ENCODE peak calls at places on chromosomes 3 and 15, in nine cellular contexts. One of them, this sample, is unnamed.
A peak's percentile ranks its signal among the peaks of the same experiment; 100 is the strongest.

GRCh38 chr3:132788299-132788698 is 66.1 kb upstream of the NPHP3 start:
- DNase-seq in tibial artery: no peak
- DNase-seq in right atrium auricular region: no peak
- DNase-seq in pancreas: no peak
- DNase-seq in astrocyte: peak; percentile 71
- DNase-seq in heart left ventricle: peak; percentile 23
- DNase-seq in WERI-Rb-1: no peak
- DNase-seq in CD8-positive, alpha-beta T cell: no peak
- DNase-seq in endothelial cell: no peak
- DNase-seq in this sample: peak; percentile 70

GRCh38 chr3:122620399-122620798 is 42.9 kb downstream of the PARP15 start:
- DNase-seq in tibial artery: no peak
- DNase-seq in CD8-positive, alpha-beta T cell: no peak
- DNase-seq in endothelial cell: no peak
- DNase-seq in WERI-Rb-1: no peak
- DNase-seq in right atrium auricular region: no peak
- DNase-seq in pancreas: no peak
- DNase-seq in astrocyte: no peak
- DNase-seq in heart left ventricle: no peak
- DNase-seq in this sample: no peak

GRCh38 chr3:190064112-190064511 is 56.6 kb downstream of the P3H2 start:
- DNase-seq in endothelial cell: no peak
- DNase-seq in CD8-positive, alpha-beta T cell: no peak
- DNase-seq in tibial artery: no peak
- DNase-seq in right atrium auricular region: no peak
- DNase-seq in WERI-Rb-1: no peak
- DNase-seq in pancreas: no peak
- DNase-seq in heart left ventricle: no peak
- DNase-seq in astrocyte: peak; percentile 94
- DNase-seq in this sample: peak; percentile 21

GRCh38 chr15:30791239-30791638 is 112.5 kb upstream of the FAN1 start:
- DNase-seq in tibial artery: no peak
- DNase-seq in astrocyte: no peak
- DNase-seq in CD8-positive, alpha-beta T cell: no peak
- DNase-seq in right atrium auricular region: no peak
- DNase-seq in heart left ventricle: no peak
- DNase-seq in pancreas: no peak
- DNase-seq in endothelial cell: no peak
- DNase-seq in WERI-Rb-1: no peak
- DNase-seq in this sample: no peak

GRCh38 chr15:42011074-42011473 is 9.8 kb downstream of the PLA2G4E start:
- DNase-seq in endothelial cell: no peak
- DNase-seq in tibial artery: no peak
- DNase-seq in CD8-positive, alpha-beta T cell: no peak
- DNase-seq in astrocyte: no peak
- DNase-seq in WERI-Rb-1: no peak
- DNase-seq in heart left ventricle: no peak
- DNase-seq in pancreas: no peak
- DNase-seq in right atrium auricular region: no peak
- DNase-seq in this sample: no peak

GRCh38 chr3:11717768-11718581 is 74.3 kb upstream of the VGLL4 start:
- DNase-seq in CD8-positive, alpha-beta T cell: no peak
- DNase-seq in tibial artery: no peak
- DNase-seq in endothelial cell: no peak
- DNase-seq in WERI-Rb-1: no peak
- DNase-seq in astrocyte: peak; percentile 42
- DNase-seq in right atrium auricular region: no peak
- DNase-seq in pancreas: no peak
- DNase-seq in heart left ventricle: no peak
- DNase-seq in this sample: peak; percentile 21

GRCh38 chr3:104392327-104392726 is 974.4 kb upstream of the ALCAM start:
- DNase-seq in right atrium auricular region: no peak
- DNase-seq in astrocyte: no peak
- DNase-seq in pancreas: no peak
- DNase-seq in tibial artery: no peak
- DNase-seq in CD8-positive, alpha-beta T cell: no peak
- DNase-seq in WERI-Rb-1: no peak
- DNase-seq in endothelial cell: no peak
- DNase-seq in heart left ventricle: no peak
- DNase-seq in this sample: no peak

GRCh38 chr3:47586746-47587145 is 8.1 kb upstream of the CSPG5 start:
- DNase-seq in astrocyte: peak; percentile 68
- DNase-seq in heart left ventricle: no peak
- DNase-seq in right atrium auricular region: no peak
- DNase-seq in pancreas: no peak
- DNase-seq in WERI-Rb-1: no peak
- DNase-seq in tibial artery: no peak
- DNase-seq in endothelial cell: no peak
- DNase-seq in CD8-positive, alpha-beta T cell: no peak
- DNase-seq in this sample: no peak

GRCh38 chr3:79018671-79019136 is 749.1 kb downstream of the ROBO1 start:
- DNase-seq in astrocyte: peak; percentile 59
- DNase-seq in CD8-positive, alpha-beta T cell: peak; percentile 10
- DNase-seq in tibial artery: peak; percentile 79
- DNase-seq in heart left ventricle: peak; percentile 61
- DNase-seq in pancreas: no peak
- DNase-seq in right atrium auricular region: peak; percentile 65
- DNase-seq in endothelial cell: peak; percentile 71
- DNase-seq in WERI-Rb-1: peak; percentile 36
- DNase-seq in this sample: peak; percentile 70

GRCh38 chr3:132417695-132418520 is 606 bp downstream of the DNAJC13 start:
- DNase-seq in WERI-Rb-1: peak; percentile 83
- DNase-seq in tibial artery: peak; percentile 70
- DNase-seq in astrocyte: peak; percentile 66
- DNase-seq in right atrium auricular region: no peak
- DNase-seq in pancreas: no peak
- DNase-seq in endothelial cell: peak; percentile 50
- DNase-seq in heart left ventricle: peak; percentile 65
- DNase-seq in CD8-positive, alpha-beta T cell: peak; percentile 50
- DNase-seq in this sample: peak; percentile 82

GRCh38 chr3:42504334-42505202 is 2.1 kb downstream of the VIPR1 start:
- DNase-seq in right atrium auricular region: no peak
- DNase-seq in CD8-positive, alpha-beta T cell: no peak
- DNase-seq in endothelial cell: no peak
- DNase-seq in heart left ventricle: no peak
- DNase-seq in astrocyte: no peak
- DNase-seq in WERI-Rb-1: peak; percentile 5
- DNase-seq in pancreas: no peak
- DNase-seq in tibial artery: peak; percentile 61
- DNase-seq in this sample: no peak

GRCh38 chr3:126834596-126835471 is 130.8 kb downstream of the CHCHD6 start:
- DNase-seq in astrocyte: peak; percentile 31
- DNase-seq in CD8-positive, alpha-beta T cell: no peak
- DNase-seq in tibial artery: no peak
- DNase-seq in WERI-Rb-1: no peak
- DNase-seq in endothelial cell: no peak
- DNase-seq in heart left ventricle: no peak
- DNase-seq in pancreas: no peak
- DNase-seq in right atrium auricular region: peak; percentile 52
- DNase-seq in this sample: no peak

GRCh38 chr3:61809879-61810278 is 248.5 kb downstream of the PTPRG start:
- DNase-seq in CD8-positive, alpha-beta T cell: no peak
- DNase-seq in WERI-Rb-1: no peak
- DNase-seq in right atrium auricular region: no peak
- DNase-seq in pancreas: no peak
- DNase-seq in endothelial cell: no peak
- DNase-seq in heart left ventricle: peak; percentile 86
- DNase-seq in tibial artery: peak; percentile 69
- DNase-seq in astrocyte: no peak
- DNase-seq in this sample: peak; percentile 90

GRCh38 chr15:62306851-62307504 is 141.9 kb upstream of the C2CD4B start:
- DNase-seq in tibial artery: no peak
- DNase-seq in pancreas: peak; percentile 64
- DNase-seq in endothelial cell: peak; percentile 55
- DNase-seq in right atrium auricular region: peak; percentile 63
- DNase-seq in CD8-positive, alpha-beta T cell: no peak
- DNase-seq in heart left ventricle: peak; percentile 69
- DNase-seq in astrocyte: peak; percentile 55
- DNase-seq in WERI-Rb-1: peak; percentile 80
- DNase-seq in this sample: peak; percentile 80

GRCh38 chr15:56168394-56168793 is 75.3 kb downstream of the RFX7 start:
- DNase-seq in heart left ventricle: no peak
- DNase-seq in WERI-Rb-1: no peak
- DNase-seq in pancreas: no peak
- DNase-seq in CD8-positive, alpha-beta T cell: no peak
- DNase-seq in right atrium auricular region: no peak
- DNase-seq in tibial artery: no peak
- DNase-seq in endothelial cell: no peak
- DNase-seq in astrocyte: peak; percentile 16
- DNase-seq in this sample: no peak

GRCh38 chr3:189739396-189739795 is 108.2 kb downstream of the TP63 start:
- DNase-seq in right atrium auricular region: no peak
- DNase-seq in endothelial cell: no peak
- DNase-seq in CD8-positive, alpha-beta T cell: no peak
- DNase-seq in WERI-Rb-1: no peak
- DNase-seq in heart left ventricle: no peak
- DNase-seq in pancreas: no peak
- DNase-seq in astrocyte: no peak
- DNase-seq in tibial artery: no peak
- DNase-seq in this sample: no peak

DNA sequence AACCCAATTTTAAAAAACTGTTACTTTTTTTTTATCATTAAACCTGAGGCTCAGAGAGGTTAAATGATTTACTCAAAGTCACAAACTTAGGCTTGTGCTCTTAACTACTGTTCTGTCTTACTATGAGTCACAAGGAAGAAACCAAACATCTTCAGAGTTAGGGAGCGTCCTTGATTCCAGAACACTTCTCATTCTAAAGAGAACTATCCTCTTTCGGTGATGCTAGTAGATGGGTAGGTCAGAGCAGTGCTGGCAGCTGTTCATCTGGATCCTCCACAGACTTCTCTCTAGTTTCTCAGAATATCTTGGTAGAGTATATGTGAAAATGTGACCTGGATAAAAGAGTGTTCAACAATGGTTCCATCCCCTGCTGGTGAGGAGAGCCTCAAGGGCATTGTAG is 3.3 kb downstream of the ARL6IP5 start:
- DNase-seq in pancreas: no peak
- DNase-seq in astrocyte: peak; percentile 55
- DNase-seq in heart left ventricle: no peak
- DNase-seq in right atrium auricular region: no peak
- DNase-seq in endothelial cell: no peak
- DNase-seq in CD8-positive, alpha-beta T cell: no peak
- DNase-seq in tibial artery: no peak
- DNase-seq in WERI-Rb-1: no peak
- DNase-seq in this sample: no peak
- TF ChIP-seq CTCF in pancreas: no peak
- TF ChIP-seq CTCF in astrocyte: no peak
- TF ChIP-seq CTCF in heart left ventricle: no peak
- TF ChIP-seq CTCF in right atrium auricular region: no peak
- TF ChIP-seq CTCF in endothelial cell: no peak
- TF ChIP-seq CTCF in CD8-positive, alpha-beta T cell: no peak
- TF ChIP-seq CTCF in tibial artery: no peak
- TF ChIP-seq CTCF in WERI-Rb-1: no peak
- TF ChIP-seq CTCF in this sample: no peak

GRCh38 chr3:147120029-147120428 is 286.3 kb downstream of the ZIC4 start:
- DNase-seq in pancreas: no peak
- DNase-seq in astrocyte: peak; percentile 4
- DNase-seq in tibial artery: no peak
- DNase-seq in WERI-Rb-1: no peak
- DNase-seq in endothelial cell: no peak
- DNase-seq in right atrium auricular region: no peak
- DNase-seq in CD8-positive, alpha-beta T cell: no peak
- DNase-seq in heart left ventricle: no peak
- DNase-seq in this sample: no peak
- TF ChIP-seq CTCF in pancreas: no peak
- TF ChIP-seq CTCF in astrocyte: peak; percentile 45
- TF ChIP-seq CTCF in tibial artery: no peak
- TF ChIP-seq CTCF in WERI-Rb-1: peak; percentile 16
- TF ChIP-seq CTCF in endothelial cell: peak; percentile 42
- TF ChIP-seq CTCF in right atrium auricular region: peak; percentile 48
- TF ChIP-seq CTCF in CD8-positive, alpha-beta T cell: no peak
- TF ChIP-seq CTCF in heart left ventricle: peak; percentile 39
- TF ChIP-seq CTCF in this sample: peak; percentile 15

GRCh38 chr3:149464706-149465328 is 9.7 kb upstream of the TM4SF4 start:
- DNase-seq in CD8-positive, alpha-beta T cell: no peak
- DNase-seq in heart left ventricle: no peak
- DNase-seq in pancreas: peak; percentile 57
- DNase-seq in tibial artery: no peak
- DNase-seq in astrocyte: no peak
- DNase-seq in WERI-Rb-1: no peak
- DNase-seq in right atrium auricular region: no peak
- DNase-seq in endothelial cell: no peak
- DNase-seq in this sample: peak; percentile 20
- TF ChIP-seq CTCF in CD8-positive, alpha-beta T cell: no peak
- TF ChIP-seq CTCF in heart left ventricle: no peak
- TF ChIP-seq CTCF in pancreas: no peak
- TF ChIP-seq CTCF in tibial artery: no peak
- TF ChIP-seq CTCF in astrocyte: no peak
- TF ChIP-seq CTCF in WERI-Rb-1: no peak
- TF ChIP-seq CTCF in right atrium auricular region: no peak
- TF ChIP-seq CTCF in endothelial cell: no peak
- TF ChIP-seq CTCF in this sample: no peak

DNA sequence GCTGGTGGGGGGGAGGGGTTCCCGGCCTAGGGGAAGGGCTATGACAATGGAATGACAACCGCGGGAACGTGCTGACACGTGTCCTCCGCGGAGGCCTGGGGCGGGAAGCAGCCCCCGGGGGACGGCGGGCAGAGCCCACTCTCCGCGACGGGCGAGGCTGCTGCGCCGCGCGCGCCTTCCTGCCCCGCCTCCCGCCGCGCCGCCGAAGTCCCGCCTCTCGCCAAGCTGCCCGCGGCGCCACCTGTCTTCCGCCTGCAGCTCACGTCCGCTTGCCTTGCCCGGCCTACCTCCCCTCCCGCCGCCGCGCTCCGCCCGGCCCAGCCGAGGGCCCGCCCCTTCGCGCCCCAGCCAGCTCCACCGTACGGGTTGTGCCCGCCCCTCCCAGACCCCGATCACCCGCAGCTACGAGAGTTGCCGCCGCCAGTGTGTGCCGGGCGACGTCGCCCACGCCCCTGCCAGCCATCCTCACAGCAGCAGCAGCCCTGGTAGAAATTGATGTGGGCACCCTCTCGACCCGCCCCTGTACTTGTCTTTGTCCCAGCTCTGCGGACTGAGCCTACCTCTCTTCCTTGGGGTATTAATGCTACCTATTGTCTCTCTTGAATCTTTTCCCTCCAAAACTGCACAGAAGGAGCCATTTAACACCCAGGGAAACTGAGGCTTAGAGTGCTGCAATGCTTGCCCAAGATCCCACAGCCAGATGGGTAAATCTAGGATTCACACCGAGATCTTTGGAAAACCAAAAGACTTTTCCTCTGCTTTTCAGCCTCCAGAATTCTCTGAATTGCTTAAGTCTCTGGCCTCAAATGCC is at the start of gene PARP16:
- DNase-seq in pancreas: peak; percentile 97
- DNase-seq in WERI-Rb-1: peak; percentile 97
- DNase-seq in right atrium auricular region: peak; percentile 85
- DNase-seq in astrocyte: peak; percentile 77
- DNase-seq in heart left ventricle: peak; percentile 94
- DNase-seq in endothelial cell: peak; percentile 83
- DNase-seq in tibial artery: peak; percentile 96
- DNase-seq in CD8-positive, alpha-beta T cell: peak; percentile 92
- DNase-seq in this sample: peak; percentile 93
- TF ChIP-seq CTCF in pancreas: peak; percentile 30
- TF ChIP-seq CTCF in WERI-Rb-1: peak; percentile 34
- TF ChIP-seq CTCF in right atrium auricular region: peak; percentile 80
- TF ChIP-seq CTCF in astrocyte: no peak
- TF ChIP-seq CTCF in heart left ventricle: peak; percentile 51
- TF ChIP-seq CTCF in endothelial cell: no peak
- TF ChIP-seq CTCF in tibial artery: peak; percentile 52
- TF ChIP-seq CTCF in CD8-positive, alpha-beta T cell: no peak
- TF ChIP-seq CTCF in this sample: peak; percentile 63

This sample was measured in testis.